ENCODE peak calls at places on chromosomes 6 and 20, in nine cellular contexts. B is neural progenitor cell; E is HCT116; K is endodermal cell; J is mammary epithelial cell; Z is transverse colon; V is CD8-positive, alpha-beta memory T cell; H is effector memory CD4-positive, alpha-beta T cell; G is heart right ventricle. M is an unnamed sample. For H3K9me3 and H3K36me3, the result is how much of the 10 kb centered on the place peaks cover.

GRCh38 chr6:8175046-8175777 is 72.9 kb upstream of the EEF1E1 start:
- DNase-seq in B (no peak), E (no peak), K (no peak), J (peak), Z (no peak), V (no peak), H (no peak), G (no peak), M (no peak)

GRCh38 chr20:43853174-43853803 is 61.4 kb upstream of the TOX2 start:
- DNase-seq in B (no peak), E (no peak), K (no peak), J (peak), Z (no peak), V (no peak), H (no peak), G (no peak), M (no peak)

GRCh38 chr20:43037605-43038309 is 151.9 kb downstream of the PTPRT start:
- DNase-seq in B (no peak), E (no peak), K (no peak), J (no peak), Z (no peak), V (no peak), H (no peak), G (no peak), M (no peak)

GRCh38 chr6:162177733-162178132 is 549.8 kb downstream of the PRKN start:
- DNase-seq in B (peak), E (no peak), K (peak), J (no peak), Z (no peak), V (no peak), H (no peak), G (no peak), M (no peak)

GRCh38 chr6:101116337-101116736 is 235.2 kb upstream of the ASCC3 start:
- DNase-seq in B (no peak), E (no peak), K (no peak), J (no peak), Z (no peak), V (no peak), H (no peak), G (no peak), M (no peak)

GRCh38 chr6:34243131-34243771 is 5.6 kb downstream of the SMIM29 start:
- DNase-seq in B (no peak), E (no peak), K (no peak), J (no peak), Z (no peak), V (no peak), H (no peak), G (no peak), M (peak)

GRCh38 chr6:15366003-15366535 is 120.2 kb downstream of the JARID2 start:
- DNase-seq in B (no peak), E (no peak), K (no peak), J (peak), Z (no peak), V (no peak), H (no peak), G (no peak), M (no peak)

GRCh38 chr6:39003072-39003471 is 45.5 kb upstream of the GLP1R start:
- DNase-seq in B (peak), E (no peak), K (peak), J (peak), Z (no peak), V (no peak), H (no peak), G (no peak), M (no peak)

GRCh38 chr6:109820706-109821350 is 129.7 kb downstream of the FIG4 start:
- DNase-seq in B (no peak), E (no peak), K (no peak), J (no peak), Z (no peak), V (no peak), H (no peak), G (no peak), M (no peak)

GRCh38 chr20:34516874-34517542 is 786 bp downstream of the DYNLRB1 start:
- DNase-seq in B (peak), E (no peak), K (no peak), J (no peak), Z (peak), V (no peak), H (no peak), G (no peak), M (no peak)

GRCh38 chr6:80544500-80545055 is 438.1 kb downstream of the BCKDHB start:
- DNase-seq in B (no peak), E (no peak), K (no peak), J (no peak), Z (no peak), V (no peak), H (no peak), G (no peak), M (no peak)

GRCh38 chr20:58306421-58307261 is 2.9 kb upstream of the RAB22A start:
- DNase-seq in B (no peak), E (no peak), K (no peak), J (peak), Z (peak), V (peak), H (peak), G (no peak), M (no peak)

GRCh38 chr6:2625581-2625980 is 125.1 kb downstream of the MYLK4 start:
- DNase-seq in B (no peak), E (no peak), K (no peak), J (no peak), Z (no peak), V (no peak), H (no peak), G (no peak), M (no peak)

GRCh38 chr20:38631155-38632022 is 29.8 kb downstream of the ARHGAP40 start:
- DNase-seq in B (no peak), E (no peak), K (no peak), J (peak), Z (no peak), V (no peak), H (no peak), G (no peak), M (no peak)

GRCh38 chr6:163432300-163432699 is 17.8 kb downstream of the QKI start:
- DNase-seq in B (no peak), E (no peak), K (no peak), J (no peak), Z (no peak), V (no peak), H (no peak), G (no peak), M (no peak)

GRCh38 chr6:169957351-169957963 is 206.0 kb downstream of the ERMARD start:
- DNase-seq in B (no peak), E (no peak), K (peak), J (no peak), Z (peak), V (no peak), H (no peak), G (peak), M (peak)

GRCh38 chr20:22585786-22586493 is 1.6 kb upstream of the FOXA2 start:
- DNase-seq in B (no peak), E (no peak), K (peak), J (no peak), Z (no peak), V (no peak), H (no peak), G (no peak), M (no peak)

GRCh38 chr6:151002562-151002961 is 137.1 kb downstream of the MTHFD1L start:
- DNase-seq in B (no peak), E (no peak), K (no peak), J (no peak), Z (no peak), V (no peak), H (no peak), G (no peak), M (no peak)

GRCh38 chr20:63978319-63979220 is 872 bp downstream of the SAMD10 start:
- DNase-seq in B (peak), E (no peak), K (peak), J (peak), Z (peak), V (peak), H (no peak), G (peak), M (peak)

GRCh38 chr6:144215402-144215931 is 65.2 kb downstream of the STX11 start:
- DNase-seq in B (no peak), E (no peak), K (peak), J (peak), Z (peak), V (no peak), H (no peak), G (peak), M (peak)

GRCh38 chr20:62929051-62929538 is 2.8 kb upstream of the DIDO1 start:
- DNase-seq in B (peak), E (no peak), K (peak), J (peak), Z (peak), V (peak), H (peak), G (peak), M (peak)

GRCh38 chr6:63804381-63804956 is 168.9 kb downstream of the PHF3 start:
- DNase-seq in B (no peak), E (no peak), K (no peak), J (peak), Z (no peak), V (no peak), H (no peak), G (no peak), M (no peak)

GRCh38 chr6:142378138-142378875 is 76.5 kb downstream of the ADGRG6 start:
- DNase-seq in B (no peak), E (peak), K (no peak), J (peak), Z (no peak), V (no peak), H (no peak), G (no peak), M (no peak)

GRCh38 chr6:43221046-43221773 is 8.1 kb downstream of the DNPH1 start:
- DNase-seq in B (no peak), E (no peak), K (no peak), J (peak), Z (no peak), V (no peak), H (no peak), G (no peak), M (no peak)

GRCh38 chr6:75345413-75345812 is 60.8 kb upstream of the TMEM30A start:
- DNase-seq in B (peak), E (no peak), K (peak), J (no peak), Z (no peak), V (no peak), H (no peak), G (no peak), M (no peak)

GRCh38 chr6:2126351-2126750 is 119.1 kb downstream of the GMDS start:
- DNase-seq in B (no peak), E (no peak), K (no peak), J (no peak), Z (no peak), V (no peak), H (no peak), G (no peak), M (no peak)

GRCh38 chr6:105135907-105136432 is 43.8 kb downstream of the POPDC3 start:
- DNase-seq in B (no peak), E (no peak), K (no peak), J (peak), Z (no peak), V (no peak), H (no peak), G (no peak), M (no peak)

GRCh38 chr20:48760403-48760889 is 67.4 kb downstream of the PREX1 start:
- DNase-seq in B (no peak), E (no peak), K (no peak), J (peak), Z (peak), V (peak), H (peak), G (no peak), M (peak)

GRCh38 chr6:83044211-83044768 is 21.4 kb downstream of the UBE3D start:
- DNase-seq in B (no peak), E (no peak), K (no peak), J (no peak), Z (no peak), V (no peak), H (no peak), G (no peak), M (no peak)

GRCh38 chr6:4673861-4674260 is 102.3 kb upstream of the CDYL start:
- DNase-seq in B (no peak), E (no peak), K (no peak), J (no peak), Z (no peak), V (no peak), H (no peak), G (no peak), M (no peak)

GRCh38 chr6:123030292-123030691 is 34.3 kb downstream of the CLVS2 start:
- DNase-seq in B (no peak), E (no peak), K (no peak), J (peak), Z (no peak), V (no peak), H (no peak), G (no peak), M (no peak)

GRCh38 chr6:137323860-137324259 is 104.7 kb upstream of the IFNGR1 start:
- DNase-seq in B (peak), E (no peak), K (peak), J (no peak), Z (no peak), V (no peak), H (no peak), G (no peak), M (no peak)

GRCh38 chr6:132758689-132759088 is 985 bp upstream of the VNN2 start:
- DNase-seq in B (no peak), E (no peak), K (no peak), J (no peak), Z (no peak), V (no peak), H (no peak), G (no peak), M (no peak)

GRCh38 chr6:119052292-119052889 is 26.1 kb downstream of the FAM184A start:
- DNase-seq in B (no peak), E (no peak), K (no peak), J (no peak), Z (no peak), V (no peak), H (no peak), G (no peak), M (no peak)

GRCh38 chr20:16438100-16438499 is 135.1 kb downstream of the KIF16B start:
- DNase-seq in B (no peak), E (no peak), K (no peak), J (no peak), Z (no peak), V (no peak), H (no peak), G (no peak), M (no peak)
- H3K9me3 ChIP-seq in B (under half), E (under half), K (under half), J (under half), Z (under half), V (under half), H (under half), G (under half), M (under half)

GRCh38 chr6:42103218-42103617 is 39.2 kb downstream of the C6orf132 start:
- DNase-seq in B (no peak), E (no peak), K (no peak), J (no peak), Z (peak), V (no peak), H (no peak), G (no peak), M (no peak)

GRCh38 chr6:42104807-42105713 is 37.4 kb downstream of the C6orf132 start:
- DNase-seq in B (no peak), E (no peak), K (peak), J (no peak), Z (no peak), V (no peak), H (no peak), G (no peak), M (no peak)

GRCh38 chr6:42104095-42104806 is 38.2 kb downstream of the C6orf132 start:
- DNase-seq in B (peak), E (no peak), K (peak), J (no peak), Z (peak), V (peak), H (peak), G (peak), M (no peak)

GRCh38 chr6:42105714-42106662 is 36.4 kb downstream of the C6orf132 start:
- DNase-seq in B (no peak), E (no peak), K (no peak), J (no peak), Z (no peak), V (no peak), H (no peak), G (no peak), M (no peak)

DNA sequence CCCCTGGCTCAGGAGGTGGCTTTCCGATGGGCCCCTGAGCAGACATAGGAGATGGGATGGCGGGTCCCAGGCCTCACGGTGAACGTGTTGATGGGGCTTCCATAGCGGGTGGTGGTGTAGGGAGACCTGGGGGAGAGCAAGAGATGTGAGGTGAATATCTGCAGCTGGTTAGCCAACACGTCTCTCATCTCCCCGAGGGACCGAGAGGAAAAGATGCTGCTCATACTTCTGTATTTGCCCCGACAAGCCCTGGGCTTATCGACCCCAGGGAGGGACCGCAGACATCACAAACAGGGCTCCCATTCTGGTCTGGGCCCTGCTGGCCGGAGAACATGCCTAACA is 38.7 kb downstream of the C6orf132 start:
- DNase-seq in B (no peak), E (no peak), K (no peak), J (no peak), Z (no peak), V (no peak), H (no peak), G (no peak), M (no peak)
- H3K27ac ChIP-seq in B (no peak), E (no peak), K (no peak), J (no peak), Z (peak), V (peak), H (no peak), G (peak), M (no peak)

DNA sequence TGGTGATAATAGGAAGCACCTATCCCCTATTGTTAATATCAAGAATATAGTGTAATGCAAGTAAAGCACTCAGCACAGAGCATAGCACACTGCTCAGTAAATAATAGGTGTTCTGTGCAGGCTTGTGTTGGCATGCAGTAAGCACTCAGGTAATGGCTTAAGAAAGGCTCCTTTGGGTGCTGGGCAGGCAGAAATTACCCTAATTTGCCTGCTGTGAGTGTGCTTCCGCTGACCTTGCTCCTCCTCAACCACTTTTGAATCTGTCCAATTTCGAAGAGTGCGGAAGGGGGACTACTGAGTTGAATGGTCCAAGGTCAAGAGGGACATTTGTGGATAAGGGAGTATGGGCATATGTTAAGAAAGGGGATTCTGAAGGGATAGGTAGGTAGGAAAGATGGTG is 15.4 kb downstream of the SRSF3 start:
- DNase-seq in B (no peak), E (no peak), K (no peak), J (no peak), Z (no peak), V (no peak), H (no peak), G (no peak), M (no peak)
- H3K36me3 ChIP-seq in B (under half), E (under half), K (half or more), J (under half), Z (under half), V (under half), H (half or more), G (half or more), M (under half)

GRCh38 chr20:56215115-56215514 is 33.4 kb upstream of the MC3R start:
- DNase-seq in B (no peak), E (no peak), K (no peak), J (no peak), Z (no peak), V (no peak), H (no peak), G (no peak), M (no peak)

GRCh38 chr20:56208121-56208520 is 40.4 kb upstream of the MC3R start:
- DNase-seq in B (no peak), E (no peak), K (no peak), J (no peak), Z (no peak), V (no peak), H (no peak), G (no peak), M (no peak)

GRCh38 chr20:56212071-56212470 is 36.5 kb upstream of the MC3R start:
- DNase-seq in B (no peak), E (no peak), K (no peak), J (no peak), Z (no peak), V (no peak), H (no peak), G (no peak), M (no peak)

GRCh38 chr20:56207656-56208055 is 40.9 kb upstream of the MC3R start:
- DNase-seq in B (no peak), E (no peak), K (no peak), J (no peak), Z (no peak), V (no peak), H (no peak), G (no peak), M (no peak)

DNA sequence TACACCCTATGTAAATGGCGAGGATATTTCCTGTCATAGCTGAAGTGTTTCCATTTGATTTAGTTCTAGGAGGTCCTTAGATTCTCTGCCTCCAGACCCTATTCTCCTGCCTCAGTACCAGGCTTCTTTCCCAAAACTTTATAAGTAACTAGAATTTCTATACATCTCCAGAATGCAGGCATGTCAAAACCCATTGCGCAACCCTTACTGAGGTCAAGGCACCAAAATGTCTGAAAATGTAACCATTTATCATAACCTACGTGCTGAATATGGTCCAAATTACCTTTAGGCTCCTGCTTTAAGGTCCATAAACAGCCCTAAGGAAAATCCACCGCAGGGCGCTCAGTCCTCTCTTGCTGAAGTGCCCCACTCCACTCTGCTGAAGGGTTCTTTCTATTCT is 37.5 kb upstream of the MC3R start:
- DNase-seq in B (no peak), E (no peak), K (no peak), J (no peak), Z (no peak), V (no peak), H (no peak), G (no peak), M (no peak)
- H3K9me3 ChIP-seq in B (under half), E (under half), K (half or more), J (under half), Z (under half), V (under half), H (under half), G (under half), M (under half)

DNA sequence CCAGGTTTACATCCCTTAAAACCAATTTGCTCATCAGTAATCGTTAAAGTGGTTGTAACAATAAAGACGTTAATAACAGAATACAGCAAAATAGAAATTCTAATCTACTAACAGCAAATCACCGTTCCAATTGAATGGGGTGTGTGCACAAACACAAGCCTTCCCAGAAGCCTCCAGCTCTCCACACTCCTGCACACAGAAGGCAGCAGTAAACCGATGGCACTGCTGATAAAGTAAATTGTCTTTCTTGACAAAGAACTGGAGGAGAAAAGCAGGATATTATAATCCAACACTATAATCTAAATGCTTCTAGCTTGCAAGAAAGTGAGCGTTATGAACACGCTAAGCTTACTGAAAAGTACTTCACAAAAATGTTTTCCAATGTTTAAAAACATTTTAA is 7.0 kb downstream of the ZNF217 start:
- DNase-seq in B (no peak), E (no peak), K (no peak), J (no peak), Z (peak), V (no peak), H (no peak), G (no peak), M (no peak)
- H3K27ac ChIP-seq in B (peak), E (no peak), K (no peak), J (no peak), Z (peak), V (peak), H (peak), G (peak), M (no peak)